ENCODE peak calls at places on chromosomes 13 and 19, in seven cellular contexts. One of them, this sample, is unnamed. For H3K4me1, the result is how much of the 10 kb centered on the place peaks cover.

GRCh38 chr13:78601124-78601885 is 2.0 kb downstream of the POU4F1 start:
- DNase-seq in PC-9: no peak
- DNase-seq in psoas muscle: no peak
- DNase-seq in ascending aorta: no peak
- DNase-seq in heart right ventricle: no peak
- DNase-seq in cardiac muscle cell: no peak
- DNase-seq in HepG2: no peak
- DNase-seq in this sample: peak

GRCh38 chr13:76790519-76791289 is 95.5 kb downstream of the KCTD12 start:
- DNase-seq in ascending aorta: no peak
- DNase-seq in HepG2: no peak
- DNase-seq in psoas muscle: no peak
- DNase-seq in PC-9: no peak
- DNase-seq in cardiac muscle cell: peak
- DNase-seq in heart right ventricle: peak
- DNase-seq in this sample: no peak

GRCh38 chr13:42991892-42992584 is at the start of gene EPSTI1:
- DNase-seq in HepG2: no peak
- DNase-seq in psoas muscle: peak
- DNase-seq in ascending aorta: no peak
- DNase-seq in heart right ventricle: peak
- DNase-seq in PC-9: peak
- DNase-seq in cardiac muscle cell: peak
- DNase-seq in this sample: peak

GRCh38 chr13:23506071-23506820 is 64.0 kb upstream of the TNFRSF19 start:
- DNase-seq in PC-9: no peak
- DNase-seq in heart right ventricle: no peak
- DNase-seq in HepG2: no peak
- DNase-seq in psoas muscle: no peak
- DNase-seq in ascending aorta: no peak
- DNase-seq in cardiac muscle cell: peak
- DNase-seq in this sample: no peak

GRCh38 chr19:18170714-18171255 is 2.8 kb upstream of the IFI30 start:
- DNase-seq in psoas muscle: no peak
- DNase-seq in HepG2: no peak
- DNase-seq in heart right ventricle: no peak
- DNase-seq in ascending aorta: no peak
- DNase-seq in cardiac muscle cell: no peak
- DNase-seq in PC-9: no peak
- DNase-seq in this sample: no peak

GRCh38 chr13:36275190-36276002 is 22.2 kb downstream of the CCDC169 start:
- DNase-seq in HepG2: peak
- DNase-seq in heart right ventricle: peak
- DNase-seq in psoas muscle: no peak
- DNase-seq in PC-9: no peak
- DNase-seq in ascending aorta: no peak
- DNase-seq in cardiac muscle cell: peak
- DNase-seq in this sample: peak

GRCh38 chr19:31826325-31826724 is 477.1 kb upstream of the TSHZ3 start:
- DNase-seq in cardiac muscle cell: no peak
- DNase-seq in HepG2: no peak
- DNase-seq in PC-9: no peak
- DNase-seq in ascending aorta: no peak
- DNase-seq in heart right ventricle: no peak
- DNase-seq in psoas muscle: no peak
- DNase-seq in this sample: no peak

GRCh38 chr19:55169136-55169535 is 2.7 kb upstream of the DNAAF3 start:
- DNase-seq in psoas muscle: no peak
- DNase-seq in ascending aorta: no peak
- DNase-seq in heart right ventricle: no peak
- DNase-seq in cardiac muscle cell: no peak
- DNase-seq in PC-9: no peak
- DNase-seq in HepG2: no peak
- DNase-seq in this sample: no peak

GRCh38 chr13:100890645-100891044 is 216.1 kb upstream of the TMTC4 start:
- DNase-seq in PC-9: no peak
- DNase-seq in heart right ventricle: no peak
- DNase-seq in HepG2: no peak
- DNase-seq in psoas muscle: no peak
- DNase-seq in ascending aorta: no peak
- DNase-seq in cardiac muscle cell: no peak
- DNase-seq in this sample: no peak

GRCh38 chr13:91236942-91237341 is 110.5 kb upstream of the MIR17HG start:
- DNase-seq in heart right ventricle: no peak
- DNase-seq in PC-9: no peak
- DNase-seq in psoas muscle: no peak
- DNase-seq in cardiac muscle cell: no peak
- DNase-seq in ascending aorta: no peak
- DNase-seq in HepG2: no peak
- DNase-seq in this sample: no peak

GRCh38 chr19:50384685-50385535 is 763 bp downstream of the POLD1 start:
- DNase-seq in heart right ventricle: no peak
- DNase-seq in psoas muscle: no peak
- DNase-seq in cardiac muscle cell: peak
- DNase-seq in PC-9: peak
- DNase-seq in HepG2: no peak
- DNase-seq in ascending aorta: no peak
- DNase-seq in this sample: peak

GRCh38 chr13:46554971-46555370 is 2.0 kb downstream of the LRCH1 start:
- DNase-seq in HepG2: no peak
- DNase-seq in cardiac muscle cell: no peak
- DNase-seq in ascending aorta: no peak
- DNase-seq in heart right ventricle: no peak
- DNase-seq in psoas muscle: no peak
- DNase-seq in PC-9: no peak
- DNase-seq in this sample: no peak

GRCh38 chr19:40744554-40745401 is 5.5 kb downstream of the ACTMAP start:
- DNase-seq in ascending aorta: no peak
- DNase-seq in HepG2: peak
- DNase-seq in heart right ventricle: no peak
- DNase-seq in cardiac muscle cell: peak
- DNase-seq in psoas muscle: no peak
- DNase-seq in PC-9: no peak
- DNase-seq in this sample: no peak

GRCh38 chr19:40750035-40750284 is 317 bp downstream of the ACTMAP start:
- DNase-seq in psoas muscle: no peak
- DNase-seq in PC-9: no peak
- DNase-seq in HepG2: no peak
- DNase-seq in ascending aorta: no peak
- DNase-seq in heart right ventricle: no peak
- DNase-seq in cardiac muscle cell: no peak
- DNase-seq in this sample: no peak

GRCh38 chr19:40745402-40745780 is 4.9 kb downstream of the ACTMAP start:
- DNase-seq in heart right ventricle: no peak
- DNase-seq in PC-9: no peak
- DNase-seq in HepG2: peak
- DNase-seq in cardiac muscle cell: no peak
- DNase-seq in psoas muscle: no peak
- DNase-seq in ascending aorta: no peak
- DNase-seq in this sample: no peak

GRCh38 chr19:40750285-40751064 is at the start of gene ACTMAP:
- DNase-seq in heart right ventricle: peak
- DNase-seq in HepG2: peak
- DNase-seq in cardiac muscle cell: peak
- DNase-seq in ascending aorta: peak
- DNase-seq in PC-9: peak
- DNase-seq in psoas muscle: peak
- DNase-seq in this sample: peak

GRCh38 chr19:40747536-40747935 is 2.7 kb downstream of the ACTMAP start:
- DNase-seq in ascending aorta: no peak
- DNase-seq in heart right ventricle: no peak
- DNase-seq in psoas muscle: no peak
- DNase-seq in PC-9: no peak
- DNase-seq in HepG2: no peak
- DNase-seq in cardiac muscle cell: no peak
- DNase-seq in this sample: no peak
- H3K27ac ChIP-seq in ascending aorta: no peak
- H3K27ac ChIP-seq in heart right ventricle: peak
- H3K27ac ChIP-seq in psoas muscle: no peak
- H3K27ac ChIP-seq in PC-9: no peak
- H3K27ac ChIP-seq in HepG2: no peak
- H3K27ac ChIP-seq in cardiac muscle cell: no peak
- H3K27ac ChIP-seq in this sample: no peak

DNA sequence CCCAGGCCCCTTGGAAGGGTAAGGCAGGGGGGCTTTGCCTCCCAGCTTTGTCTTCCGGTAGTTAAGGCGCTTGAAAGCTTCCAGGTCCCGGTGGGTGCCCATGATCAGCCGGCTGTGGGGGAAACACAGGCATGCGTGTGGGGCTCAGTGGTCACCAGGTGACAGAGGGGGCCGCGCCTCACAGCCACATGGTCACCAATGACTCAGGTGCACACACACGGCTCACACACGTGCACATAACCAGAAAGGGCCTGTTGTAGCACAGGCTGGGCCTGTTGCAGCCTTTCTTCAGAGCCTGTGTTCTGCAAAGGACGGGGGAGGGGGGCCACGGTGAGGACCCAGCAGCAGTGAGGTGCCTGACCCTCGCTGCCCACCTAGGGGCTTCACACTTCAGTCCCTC is 5.9 kb downstream of the NANOS3 start:
- DNase-seq in ascending aorta: no peak
- DNase-seq in heart right ventricle: no peak
- DNase-seq in psoas muscle: no peak
- DNase-seq in PC-9: no peak
- DNase-seq in cardiac muscle cell: no peak
- DNase-seq in HepG2: no peak
- DNase-seq in this sample: no peak
- H3K4me1 ChIP-seq in ascending aorta: under half
- H3K4me1 ChIP-seq in heart right ventricle: under half
- H3K4me1 ChIP-seq in psoas muscle: under half
- H3K4me1 ChIP-seq in PC-9: under half
- H3K4me1 ChIP-seq in cardiac muscle cell: under half
- H3K4me1 ChIP-seq in HepG2: half or more
- H3K4me1 ChIP-seq in this sample: under half

GRCh38 chr19:8319807-8320520 is 1.2 kb downstream of the NDUFA7 start:
- DNase-seq in HepG2: peak
- DNase-seq in ascending aorta: no peak
- DNase-seq in PC-9: no peak
- DNase-seq in cardiac muscle cell: no peak
- DNase-seq in heart right ventricle: no peak
- DNase-seq in psoas muscle: peak
- DNase-seq in this sample: no peak

GRCh38 chr19:8321067-8321759 is at the start of the genes NDUFA7 and RPS28:
- DNase-seq in heart right ventricle: peak
- DNase-seq in cardiac muscle cell: peak
- DNase-seq in HepG2: peak
- DNase-seq in PC-9: peak
- DNase-seq in ascending aorta: peak
- DNase-seq in psoas muscle: peak
- DNase-seq in this sample: peak

GRCh38 chr19:8322638-8322997 is 1.3 kb downstream of the RPS28 start:
- DNase-seq in heart right ventricle: no peak
- DNase-seq in psoas muscle: no peak
- DNase-seq in HepG2: no peak
- DNase-seq in PC-9: no peak
- DNase-seq in ascending aorta: no peak
- DNase-seq in cardiac muscle cell: no peak
- DNase-seq in this sample: no peak

GRCh38 chr19:8321760-8322637 is 703 bp downstream of the RPS28 start:
- DNase-seq in ascending aorta: no peak
- DNase-seq in HepG2: no peak
- DNase-seq in heart right ventricle: no peak
- DNase-seq in psoas muscle: no peak
- DNase-seq in PC-9: no peak
- DNase-seq in cardiac muscle cell: no peak
- DNase-seq in this sample: no peak

DNA sequence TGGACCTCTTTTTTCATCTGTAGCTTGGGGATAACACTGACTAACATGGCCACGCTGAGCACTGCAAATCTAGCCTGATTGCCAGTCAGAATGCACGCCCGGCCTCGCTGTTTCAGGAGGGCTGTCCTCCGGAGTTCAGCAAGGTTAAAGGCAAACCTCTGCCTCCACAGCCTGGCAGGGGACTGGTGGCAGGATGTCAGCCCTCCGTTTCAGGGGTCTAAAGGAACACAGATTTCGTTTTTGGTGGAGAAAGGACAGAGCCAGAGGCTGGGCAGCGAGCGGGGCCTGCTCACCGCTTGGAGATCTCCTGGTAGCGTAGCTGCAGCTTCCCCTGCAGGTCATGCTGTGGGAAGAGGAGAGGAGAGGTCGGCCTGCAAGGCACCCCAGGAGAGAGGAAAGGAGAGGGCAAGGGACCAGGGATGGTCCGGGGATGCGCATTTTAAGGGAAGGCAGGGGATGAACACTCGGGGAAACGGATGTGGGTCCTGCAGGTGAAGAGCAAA is 560 bp downstream of the NDUFA7 start:
- DNase-seq in PC-9: no peak
- DNase-seq in HepG2: peak
- DNase-seq in ascending aorta: no peak
- DNase-seq in psoas muscle: no peak
- DNase-seq in cardiac muscle cell: peak
- DNase-seq in heart right ventricle: no peak
- DNase-seq in this sample: no peak
- TF ChIP-seq CTCF in PC-9: no peak
- TF ChIP-seq CTCF in HepG2: peak
- TF ChIP-seq CTCF in ascending aorta: no peak
- TF ChIP-seq CTCF in psoas muscle: no peak
- TF ChIP-seq CTCF in cardiac muscle cell: no peak
- TF ChIP-seq CTCF in heart right ventricle: no peak
- TF ChIP-seq CTCF in this sample: no peak

DNA sequence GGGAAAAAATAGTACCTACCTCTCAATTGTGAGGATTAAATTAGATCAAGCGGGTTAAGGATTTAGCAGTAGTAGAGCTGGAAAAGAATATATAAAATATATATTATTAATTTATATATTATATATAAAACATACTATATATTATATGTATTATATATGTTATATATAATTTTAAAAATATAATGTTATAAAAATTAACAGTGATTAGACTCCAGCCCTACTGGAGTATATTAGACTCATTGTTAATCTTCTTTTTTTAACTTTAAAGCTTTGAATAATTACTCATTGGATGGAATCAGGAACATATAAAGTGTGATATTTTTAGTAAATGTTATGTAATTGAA is 380 bp upstream of the MRPL54 start:
- DNase-seq in psoas muscle: no peak
- DNase-seq in PC-9: no peak
- DNase-seq in HepG2: no peak
- DNase-seq in heart right ventricle: no peak
- DNase-seq in ascending aorta: no peak
- DNase-seq in cardiac muscle cell: no peak
- DNase-seq in this sample: no peak
- H3K27ac ChIP-seq in psoas muscle: peak
- H3K27ac ChIP-seq in PC-9: peak
- H3K27ac ChIP-seq in HepG2: peak
- H3K27ac ChIP-seq in heart right ventricle: peak
- H3K27ac ChIP-seq in ascending aorta: peak
- H3K27ac ChIP-seq in cardiac muscle cell: peak
- H3K27ac ChIP-seq in this sample: peak

DNA sequence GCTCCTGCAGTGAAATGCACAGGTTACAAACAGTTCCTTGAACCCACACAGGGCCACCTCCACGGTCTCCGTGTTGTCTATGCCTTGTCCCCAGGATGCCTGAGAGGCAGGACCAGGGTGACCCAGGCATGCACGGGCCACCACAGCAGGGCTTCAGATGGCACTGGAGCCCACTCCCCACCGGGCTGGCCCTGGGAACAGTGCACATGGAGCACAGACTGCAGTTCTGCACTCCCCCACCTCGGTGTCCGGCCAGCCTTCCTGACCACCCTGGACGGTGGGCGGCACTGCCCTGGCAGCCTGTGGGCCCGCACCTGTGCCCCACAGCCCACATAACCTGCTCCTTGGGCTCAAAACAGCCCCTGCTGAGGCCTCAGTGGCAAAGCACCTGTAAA is 14.3 kb upstream of the SLC35E1 start:
- DNase-seq in HepG2: no peak
- DNase-seq in heart right ventricle: no peak
- DNase-seq in psoas muscle: no peak
- DNase-seq in cardiac muscle cell: no peak
- DNase-seq in ascending aorta: no peak
- DNase-seq in PC-9: no peak
- DNase-seq in this sample: peak
- H3K4me1 ChIP-seq in HepG2: under half
- H3K4me1 ChIP-seq in heart right ventricle: half or more
- H3K4me1 ChIP-seq in psoas muscle: half or more
- H3K4me1 ChIP-seq in cardiac muscle cell: half or more
- H3K4me1 ChIP-seq in ascending aorta: under half
- H3K4me1 ChIP-seq in PC-9: under half
- H3K4me1 ChIP-seq in this sample: under half